ENCODE peak calls at places on chromosomes 11 and 22, in eight cellular contexts. H, M, U, I, Q, O, W and J are unnamed samples.

GRCh38 chr11:64947202-64947814 is 11.6 kb upstream of the GPHA2 start:
- DNase-seq in M (no peak), U (no peak), W (peak), H (peak), Q (no peak), I (no peak), O (no peak), J (no peak)

GRCh38 chr11:28757725-28758515 is 649.7 kb downstream of the METTL15 start:
- DNase-seq in U (no peak), H (peak), O (peak), M (peak), W (no peak), I (no peak), Q (no peak), J (peak)

GRCh38 chr11:8794677-8795103 is 112.1 kb downstream of the RPL27A start:
- DNase-seq in W (no peak), I (no peak), M (no peak), O (no peak), H (peak), U (peak), Q (no peak), J (no peak)

GRCh38 chr11:33211588-33211987 is 45.6 kb upstream of the HIPK3 start:
- DNase-seq in Q (no peak), I (no peak), H (no peak), O (peak), W (no peak), M (no peak), U (no peak), J (no peak)

GRCh38 chr11:28017816-28018215 is 90.1 kb downstream of the KIF18A start:
- DNase-seq in I (no peak), W (peak), O (peak), U (no peak), M (peak), H (no peak), Q (no peak), J (peak)

GRCh38 chr11:89495951-89496350 is 4.8 kb upstream of the NOX4 start:
- DNase-seq in H (peak), O (peak), I (peak), U (no peak), W (peak), M (peak), Q (no peak), J (peak)

GRCh38 chr22:19109198-19110063 is 12.8 kb downstream of the DGCR2 start:
- DNase-seq in Q (no peak), W (peak), M (peak), I (no peak), O (peak), H (peak), U (no peak), J (peak)

GRCh38 chr22:35558031-35558430 is 17.4 kb downstream of the RASD2 start:
- DNase-seq in W (no peak), H (no peak), U (no peak), O (no peak), I (no peak), Q (no peak), M (no peak), J (no peak)

GRCh38 chr11:69293819-69294505 is at the start of gene MYEOV:
- DNase-seq in H (peak), M (no peak), Q (no peak), U (no peak), W (peak), O (no peak), I (peak), J (peak)

DNA sequence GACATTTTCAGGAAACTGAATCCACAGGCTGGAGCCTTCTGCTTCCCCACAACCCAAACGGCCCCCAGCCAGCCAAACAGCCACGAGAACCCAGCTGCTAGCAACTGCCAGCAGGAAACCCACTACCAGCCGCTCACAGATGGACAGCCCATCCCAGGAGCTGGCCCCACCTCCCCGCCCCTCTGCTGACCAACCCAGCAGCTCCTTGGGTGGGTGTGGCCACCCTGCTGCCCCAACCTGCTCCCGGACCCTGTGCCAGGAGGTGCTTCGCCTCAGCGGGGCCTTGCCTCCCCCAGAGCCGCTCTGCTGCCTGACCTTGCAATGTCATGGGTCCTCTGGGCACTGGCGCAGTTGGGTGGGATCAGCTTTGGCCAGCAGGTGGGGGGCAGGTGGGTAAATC is 8.2 kb upstream of the CCDC188 start:
- DNase-seq in M (no peak), H (no peak), W (no peak), O (no peak), Q (no peak), I (peak), U (no peak), J (no peak)
- TF ChIP-seq CTCF in M (no peak), H (no peak), W (no peak), O (no peak), Q (no peak), I (no peak), U (no peak), J (no peak)

GRCh38 chr11:10898763-10899541 is 41.1 kb upstream of the ZBED5 start:
- DNase-seq in O (no peak), Q (no peak), M (no peak), W (no peak), U (no peak), H (no peak), I (no peak), J (no peak)
- H3K4me3 ChIP-seq in O (peak), Q (no peak), M (no peak), W (peak), U (no peak), H (no peak), I (no peak), J (no peak)

DNA sequence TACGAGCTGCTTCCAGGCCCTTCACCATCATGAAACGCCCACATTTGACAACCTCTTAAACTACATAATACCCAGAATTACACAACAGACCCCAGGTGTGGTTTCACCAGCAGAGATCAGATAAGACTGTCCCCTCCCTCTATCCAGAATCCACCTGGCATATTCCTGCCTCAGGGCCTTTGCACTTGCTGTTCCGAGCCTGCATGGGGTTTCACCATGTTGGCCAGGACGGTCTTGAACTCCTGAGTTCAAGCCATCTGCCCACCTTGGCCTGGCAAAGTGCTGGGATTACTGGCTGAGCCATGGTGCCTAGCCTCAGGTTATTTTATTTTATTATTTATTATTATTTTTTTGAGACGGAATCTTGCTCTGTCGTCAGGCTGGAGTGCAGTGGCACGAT is 73.4 kb downstream of the FBXO7 start:
- DNase-seq in U (no peak), I (no peak), H (no peak), M (no peak), W (no peak), O (no peak), Q (no peak), J (no peak)
- TF ChIP-seq CTCF in U (no peak), I (no peak), H (no peak), M (no peak), W (no peak), O (no peak), Q (no peak), J (no peak)

DNA sequence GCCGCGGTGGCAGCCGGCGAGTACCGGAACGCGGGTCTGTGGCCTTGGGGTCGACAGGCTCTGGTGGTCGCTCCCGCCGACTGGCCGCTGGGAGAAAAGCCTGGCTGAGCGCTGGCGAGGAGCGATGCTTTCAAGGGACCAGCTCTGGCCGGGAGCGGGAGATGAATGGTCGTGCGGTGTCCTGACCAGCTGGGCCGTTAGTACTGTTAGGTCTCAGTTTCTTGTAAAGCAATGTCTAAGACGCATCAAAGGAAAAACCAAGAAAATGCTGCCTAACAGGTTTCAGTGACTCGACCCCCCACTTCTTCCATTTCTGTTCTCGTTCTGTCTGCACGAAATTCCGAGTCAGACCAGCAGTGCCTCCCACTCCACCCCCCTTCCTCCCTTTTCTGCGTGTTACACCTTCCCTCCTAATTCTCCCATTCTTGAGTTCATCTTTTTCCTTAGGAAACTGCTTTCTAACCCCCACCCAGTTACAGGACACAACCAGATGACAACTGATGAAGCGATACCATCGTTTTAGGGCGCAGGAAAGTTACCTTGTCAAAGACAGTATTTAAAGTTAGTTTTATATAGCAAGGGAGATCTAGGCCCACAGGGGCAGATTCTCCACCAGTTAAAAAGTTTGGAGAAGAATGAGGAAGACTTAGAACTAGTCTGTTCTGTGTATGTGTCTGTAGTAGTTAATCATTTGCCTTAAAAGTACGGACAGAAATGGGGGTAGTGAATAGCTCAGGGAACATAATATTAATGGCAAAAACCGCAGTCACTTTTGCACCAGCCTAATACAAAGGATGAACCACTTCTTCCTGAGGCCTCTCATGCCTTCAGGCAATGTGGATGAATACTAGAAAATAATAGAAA is 1.0 kb downstream of the CUL5 start:
- DNase-seq in W (peak), M (no peak), H (no peak), I (peak), Q (no peak), O (peak), U (no peak), J (peak)
- H3K4me3 ChIP-seq in W (peak), M (peak), H (peak), I (peak), Q (peak), O (peak), U (peak), J (peak)

DNA sequence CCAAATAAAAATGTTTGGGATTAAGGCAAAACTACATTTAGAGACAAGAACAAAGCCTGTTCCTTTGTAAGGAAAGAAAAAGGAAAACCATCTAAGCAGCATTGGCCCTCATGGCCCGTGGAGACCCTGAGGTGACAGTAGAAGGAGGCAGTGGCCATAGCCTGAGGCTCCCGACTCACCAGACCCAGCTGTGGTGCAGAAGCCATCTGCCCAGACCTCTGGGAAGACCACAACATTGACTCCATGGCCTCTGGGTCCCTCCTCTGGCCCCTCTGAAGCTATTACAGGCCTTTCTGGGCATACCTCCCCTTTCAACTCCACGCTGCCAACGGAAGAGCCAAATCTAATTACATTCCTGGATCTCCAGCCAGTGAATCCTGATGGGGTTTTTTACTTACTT is 6.4 kb downstream of the PRAME start:
- DNase-seq in H (peak), O (no peak), I (peak), M (no peak), U (no peak), Q (no peak), W (no peak), J (no peak)
- TF ChIP-seq CTCF in H (no peak), O (no peak), I (peak), M (no peak), U (no peak), Q (no peak), W (no peak), J (no peak)

GRCh38 chr11:11155962-11156815 is 196.9 kb downstream of the CSNK2A3 start:
- DNase-seq in Q (no peak), U (no peak), W (no peak), O (no peak), I (peak), H (peak), M (no peak), J (no peak)
- H3K4me3 ChIP-seq in Q (no peak), U (no peak), W (no peak), O (no peak), I (no peak), H (no peak), M (no peak), J (no peak)

GRCh38 chr11:11849127-11849746 is 7.5 kb downstream of the USP47 start:
- DNase-seq in I (peak), W (peak), O (peak), M (peak), H (peak), Q (no peak), U (no peak), J (peak)
- TF ChIP-seq CTCF in I (peak), W (peak), O (peak), M (peak), H (peak), Q (no peak), U (peak), J (peak)

DNA sequence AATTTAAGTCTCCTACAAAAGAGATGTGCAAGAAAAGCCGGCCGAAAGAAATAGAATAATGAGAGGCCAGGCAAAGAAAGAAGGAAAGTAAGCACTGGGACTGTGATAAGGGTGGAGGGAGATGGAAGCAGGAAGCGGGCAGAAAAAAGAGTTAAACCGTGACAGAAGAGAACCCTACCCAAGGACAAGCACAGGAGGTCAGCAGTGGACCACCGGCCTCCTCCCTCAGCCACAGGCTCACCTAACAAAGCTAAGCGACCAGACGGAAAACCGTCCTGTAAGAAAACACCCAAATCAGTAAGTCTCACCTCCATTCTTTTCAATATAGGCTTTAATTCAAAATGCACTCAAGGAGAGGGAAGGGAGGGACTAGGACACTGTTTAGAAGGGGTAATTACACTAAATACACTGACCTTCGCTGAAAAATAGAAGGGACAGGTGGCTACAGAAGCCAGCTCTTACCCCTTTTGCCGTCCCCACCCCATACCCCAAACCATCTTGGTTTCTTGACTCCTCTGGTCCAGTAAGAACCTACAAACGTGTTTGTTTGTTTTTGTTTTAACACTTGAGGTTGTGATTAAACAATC is 1.9 kb downstream of the FAM181B start:
- DNase-seq in O (no peak), I (peak), U (no peak), Q (no peak), M (no peak), W (no peak), H (no peak), J (no peak)
- H3K4me3 ChIP-seq in O (no peak), I (no peak), U (no peak), Q (no peak), M (no peak), W (no peak), H (no peak), J (no peak)

GRCh38 chr11:122833133-122833470 is 5.2 kb upstream of the CRTAM start:
- DNase-seq in Q (no peak), M (no peak), I (no peak), W (no peak), U (no peak), H (no peak), O (no peak), J (no peak)
- TF ChIP-seq CTCF in Q (no peak), M (no peak), I (no peak), W (no peak), U (no peak), H (no peak), O (no peak), J (no peak)